ENCODE peak calls at places on chromosomes 11 and 22, in ten cellular contexts. One of them, this sample, is unnamed. For H3K27me3, the result is how much of the 10 kb centered on the place peaks cover.

GRCh38 chr11:124760205-124760652 is 1.9 kb downstream of the ESAM start:
- DNase-seq in HCT116: no peak
- DNase-seq in spleen: peak
- DNase-seq in Caco-2: no peak
- DNase-seq in heart right ventricle: peak
- DNase-seq in NT2/D1: no peak
- DNase-seq in IMR-90: no peak
- DNase-seq in cardiac muscle cell: no peak
- DNase-seq in naive thymus-derived CD4-positive, alpha-beta T cell: no peak
- DNase-seq in effector memory CD4-positive, alpha-beta T cell: no peak
- DNase-seq in this sample: no peak

GRCh38 chr22:38250642-38251354 is 22.0 kb downstream of the TMEM184B start:
- DNase-seq in NT2/D1: no peak
- DNase-seq in Caco-2: no peak
- DNase-seq in effector memory CD4-positive, alpha-beta T cell: no peak
- DNase-seq in HCT116: no peak
- DNase-seq in cardiac muscle cell: no peak
- DNase-seq in heart right ventricle: no peak
- DNase-seq in IMR-90: no peak
- DNase-seq in spleen: no peak
- DNase-seq in naive thymus-derived CD4-positive, alpha-beta T cell: no peak
- DNase-seq in this sample: no peak

GRCh38 chr11:132284048-132284447 is 913.6 kb downstream of the NTM start:
- DNase-seq in naive thymus-derived CD4-positive, alpha-beta T cell: no peak
- DNase-seq in Caco-2: no peak
- DNase-seq in HCT116: no peak
- DNase-seq in IMR-90: no peak
- DNase-seq in effector memory CD4-positive, alpha-beta T cell: no peak
- DNase-seq in spleen: no peak
- DNase-seq in NT2/D1: peak
- DNase-seq in heart right ventricle: no peak
- DNase-seq in cardiac muscle cell: no peak
- DNase-seq in this sample: no peak

GRCh38 chr11:24661313-24661712 is 164.5 kb downstream of the LUZP2 start:
- DNase-seq in cardiac muscle cell: no peak
- DNase-seq in HCT116: no peak
- DNase-seq in effector memory CD4-positive, alpha-beta T cell: no peak
- DNase-seq in naive thymus-derived CD4-positive, alpha-beta T cell: no peak
- DNase-seq in heart right ventricle: no peak
- DNase-seq in spleen: no peak
- DNase-seq in Caco-2: no peak
- DNase-seq in NT2/D1: no peak
- DNase-seq in IMR-90: no peak
- DNase-seq in this sample: no peak

GRCh38 chr11:44110231-44110679 is 14.8 kb downstream of the EXT2 start:
- DNase-seq in HCT116: no peak
- DNase-seq in heart right ventricle: peak
- DNase-seq in NT2/D1: peak
- DNase-seq in naive thymus-derived CD4-positive, alpha-beta T cell: peak
- DNase-seq in spleen: no peak
- DNase-seq in Caco-2: peak
- DNase-seq in effector memory CD4-positive, alpha-beta T cell: peak
- DNase-seq in cardiac muscle cell: peak
- DNase-seq in IMR-90: peak
- DNase-seq in this sample: no peak

GRCh38 chr11:61555051-61555969 is 25.6 kb downstream of the SYT7 start:
- DNase-seq in spleen: no peak
- DNase-seq in Caco-2: no peak
- DNase-seq in effector memory CD4-positive, alpha-beta T cell: no peak
- DNase-seq in HCT116: no peak
- DNase-seq in cardiac muscle cell: no peak
- DNase-seq in NT2/D1: no peak
- DNase-seq in IMR-90: no peak
- DNase-seq in heart right ventricle: no peak
- DNase-seq in naive thymus-derived CD4-positive, alpha-beta T cell: no peak
- DNase-seq in this sample: no peak

GRCh38 chr22:30872282-30873041 is 96.1 kb downstream of the MORC2 start:
- DNase-seq in naive thymus-derived CD4-positive, alpha-beta T cell: no peak
- DNase-seq in cardiac muscle cell: no peak
- DNase-seq in effector memory CD4-positive, alpha-beta T cell: no peak
- DNase-seq in spleen: peak
- DNase-seq in Caco-2: peak
- DNase-seq in IMR-90: no peak
- DNase-seq in HCT116: no peak
- DNase-seq in NT2/D1: no peak
- DNase-seq in heart right ventricle: peak
- DNase-seq in this sample: peak

GRCh38 chr22:39727541-39727940 is 157.0 kb downstream of the CACNA1I start:
- DNase-seq in IMR-90: peak
- DNase-seq in heart right ventricle: no peak
- DNase-seq in effector memory CD4-positive, alpha-beta T cell: no peak
- DNase-seq in HCT116: no peak
- DNase-seq in naive thymus-derived CD4-positive, alpha-beta T cell: no peak
- DNase-seq in cardiac muscle cell: peak
- DNase-seq in NT2/D1: no peak
- DNase-seq in Caco-2: peak
- DNase-seq in spleen: no peak
- DNase-seq in this sample: no peak

GRCh38 chr22:44678980-44679647 is 22.9 kb upstream of the PRR5 start:
- DNase-seq in Caco-2: no peak
- DNase-seq in spleen: no peak
- DNase-seq in effector memory CD4-positive, alpha-beta T cell: no peak
- DNase-seq in naive thymus-derived CD4-positive, alpha-beta T cell: no peak
- DNase-seq in cardiac muscle cell: no peak
- DNase-seq in NT2/D1: no peak
- DNase-seq in IMR-90: no peak
- DNase-seq in heart right ventricle: no peak
- DNase-seq in HCT116: no peak
- DNase-seq in this sample: no peak

GRCh38 chr11:79030448-79030847 is 410.4 kb downstream of the TENM4 start:
- DNase-seq in NT2/D1: no peak
- DNase-seq in heart right ventricle: no peak
- DNase-seq in IMR-90: no peak
- DNase-seq in HCT116: no peak
- DNase-seq in Caco-2: no peak
- DNase-seq in cardiac muscle cell: no peak
- DNase-seq in spleen: no peak
- DNase-seq in naive thymus-derived CD4-positive, alpha-beta T cell: no peak
- DNase-seq in effector memory CD4-positive, alpha-beta T cell: no peak
- DNase-seq in this sample: no peak

GRCh38 chr11:104219081-104219480 is 55.1 kb upstream of the PDGFD start:
- DNase-seq in HCT116: no peak
- DNase-seq in IMR-90: peak
- DNase-seq in spleen: no peak
- DNase-seq in naive thymus-derived CD4-positive, alpha-beta T cell: no peak
- DNase-seq in effector memory CD4-positive, alpha-beta T cell: no peak
- DNase-seq in NT2/D1: no peak
- DNase-seq in cardiac muscle cell: no peak
- DNase-seq in Caco-2: no peak
- DNase-seq in heart right ventricle: no peak
- DNase-seq in this sample: no peak

GRCh38 chr22:37062366-37062655 is 10.8 kb downstream of the KCTD17 start:
- DNase-seq in naive thymus-derived CD4-positive, alpha-beta T cell: no peak
- DNase-seq in cardiac muscle cell: no peak
- DNase-seq in NT2/D1: no peak
- DNase-seq in IMR-90: no peak
- DNase-seq in HCT116: no peak
- DNase-seq in Caco-2: no peak
- DNase-seq in spleen: no peak
- DNase-seq in heart right ventricle: no peak
- DNase-seq in effector memory CD4-positive, alpha-beta T cell: no peak
- DNase-seq in this sample: no peak

GRCh38 chr11:75654314-75654713 is 14.5 kb downstream of the MAP6 start:
- DNase-seq in IMR-90: peak
- DNase-seq in cardiac muscle cell: no peak
- DNase-seq in Caco-2: peak
- DNase-seq in naive thymus-derived CD4-positive, alpha-beta T cell: no peak
- DNase-seq in HCT116: no peak
- DNase-seq in heart right ventricle: no peak
- DNase-seq in effector memory CD4-positive, alpha-beta T cell: no peak
- DNase-seq in NT2/D1: no peak
- DNase-seq in spleen: no peak
- DNase-seq in this sample: no peak

GRCh38 chr22:24175160-24175808 is 6.0 kb upstream of the SUSD2 start:
- DNase-seq in effector memory CD4-positive, alpha-beta T cell: peak
- DNase-seq in heart right ventricle: peak
- DNase-seq in IMR-90: peak
- DNase-seq in HCT116: peak
- DNase-seq in cardiac muscle cell: peak
- DNase-seq in spleen: peak
- DNase-seq in Caco-2: peak
- DNase-seq in naive thymus-derived CD4-positive, alpha-beta T cell: peak
- DNase-seq in NT2/D1: no peak
- DNase-seq in this sample: peak

GRCh38 chr11:45390407-45390806 is 104.3 kb upstream of the SYT13 start:
- DNase-seq in IMR-90: no peak
- DNase-seq in spleen: no peak
- DNase-seq in Caco-2: no peak
- DNase-seq in cardiac muscle cell: no peak
- DNase-seq in naive thymus-derived CD4-positive, alpha-beta T cell: no peak
- DNase-seq in effector memory CD4-positive, alpha-beta T cell: no peak
- DNase-seq in HCT116: no peak
- DNase-seq in NT2/D1: no peak
- DNase-seq in heart right ventricle: no peak
- DNase-seq in this sample: no peak

GRCh38 chr11:65316979-65317786 is 2.5 kb downstream of the CDC42EP2 start:
- DNase-seq in effector memory CD4-positive, alpha-beta T cell: no peak
- DNase-seq in HCT116: peak
- DNase-seq in NT2/D1: no peak
- DNase-seq in heart right ventricle: peak
- DNase-seq in cardiac muscle cell: peak
- DNase-seq in naive thymus-derived CD4-positive, alpha-beta T cell: no peak
- DNase-seq in spleen: no peak
- DNase-seq in IMR-90: peak
- DNase-seq in Caco-2: no peak
- DNase-seq in this sample: peak

GRCh38 chr11:28400236-28401100 is 292.3 kb downstream of the METTL15 start:
- DNase-seq in Caco-2: no peak
- DNase-seq in naive thymus-derived CD4-positive, alpha-beta T cell: no peak
- DNase-seq in effector memory CD4-positive, alpha-beta T cell: no peak
- DNase-seq in cardiac muscle cell: peak
- DNase-seq in heart right ventricle: no peak
- DNase-seq in spleen: no peak
- DNase-seq in IMR-90: peak
- DNase-seq in HCT116: no peak
- DNase-seq in NT2/D1: no peak
- DNase-seq in this sample: no peak

GRCh38 chr22:38313384-38313955 is 3.8 kb downstream of the CSNK1E start:
- DNase-seq in heart right ventricle: peak
- DNase-seq in spleen: peak
- DNase-seq in naive thymus-derived CD4-positive, alpha-beta T cell: peak
- DNase-seq in cardiac muscle cell: peak
- DNase-seq in IMR-90: peak
- DNase-seq in Caco-2: no peak
- DNase-seq in HCT116: no peak
- DNase-seq in effector memory CD4-positive, alpha-beta T cell: no peak
- DNase-seq in NT2/D1: no peak
- DNase-seq in this sample: peak

GRCh38 chr11:77089004-77089545 is 13.6 kb upstream of the OMP start:
- DNase-seq in Caco-2: no peak
- DNase-seq in naive thymus-derived CD4-positive, alpha-beta T cell: no peak
- DNase-seq in heart right ventricle: no peak
- DNase-seq in effector memory CD4-positive, alpha-beta T cell: no peak
- DNase-seq in NT2/D1: no peak
- DNase-seq in IMR-90: no peak
- DNase-seq in spleen: peak
- DNase-seq in cardiac muscle cell: no peak
- DNase-seq in HCT116: no peak
- DNase-seq in this sample: peak

GRCh38 chr11:102990145-102990544 is 34.6 kb upstream of the MMP13 start:
- DNase-seq in naive thymus-derived CD4-positive, alpha-beta T cell: no peak
- DNase-seq in cardiac muscle cell: no peak
- DNase-seq in NT2/D1: no peak
- DNase-seq in HCT116: no peak
- DNase-seq in effector memory CD4-positive, alpha-beta T cell: no peak
- DNase-seq in IMR-90: peak
- DNase-seq in Caco-2: no peak
- DNase-seq in heart right ventricle: no peak
- DNase-seq in spleen: no peak
- DNase-seq in this sample: no peak

GRCh38 chr11:65591939-65592814 is 3.4 kb downstream of the KCNK7 start:
- DNase-seq in naive thymus-derived CD4-positive, alpha-beta T cell: no peak
- DNase-seq in NT2/D1: peak
- DNase-seq in HCT116: no peak
- DNase-seq in IMR-90: peak
- DNase-seq in heart right ventricle: peak
- DNase-seq in Caco-2: no peak
- DNase-seq in spleen: peak
- DNase-seq in cardiac muscle cell: peak
- DNase-seq in effector memory CD4-positive, alpha-beta T cell: no peak
- DNase-seq in this sample: peak

GRCh38 chr22:46439576-46440465 is 97.6 kb downstream of the CELSR1 start:
- DNase-seq in Caco-2: no peak
- DNase-seq in naive thymus-derived CD4-positive, alpha-beta T cell: no peak
- DNase-seq in NT2/D1: no peak
- DNase-seq in IMR-90: no peak
- DNase-seq in cardiac muscle cell: no peak
- DNase-seq in HCT116: no peak
- DNase-seq in spleen: no peak
- DNase-seq in effector memory CD4-positive, alpha-beta T cell: no peak
- DNase-seq in heart right ventricle: no peak
- DNase-seq in this sample: no peak
- H3K27me3 ChIP-seq in Caco-2: under half
- H3K27me3 ChIP-seq in naive thymus-derived CD4-positive, alpha-beta T cell: under half
- H3K27me3 ChIP-seq in NT2/D1: under half
- H3K27me3 ChIP-seq in IMR-90: under half
- H3K27me3 ChIP-seq in cardiac muscle cell: under half
- H3K27me3 ChIP-seq in HCT116: under half
- H3K27me3 ChIP-seq in spleen: under half
- H3K27me3 ChIP-seq in effector memory CD4-positive, alpha-beta T cell: under half
- H3K27me3 ChIP-seq in heart right ventricle: under half
- H3K27me3 ChIP-seq in this sample: under half

GRCh38 chr11:113444469-113445122 is 30.6 kb downstream of the DRD2 start:
- DNase-seq in naive thymus-derived CD4-positive, alpha-beta T cell: no peak
- DNase-seq in heart right ventricle: no peak
- DNase-seq in HCT116: no peak
- DNase-seq in cardiac muscle cell: peak
- DNase-seq in IMR-90: no peak
- DNase-seq in Caco-2: no peak
- DNase-seq in NT2/D1: no peak
- DNase-seq in effector memory CD4-positive, alpha-beta T cell: no peak
- DNase-seq in spleen: no peak
- DNase-seq in this sample: no peak
- H3K27me3 ChIP-seq in naive thymus-derived CD4-positive, alpha-beta T cell: under half
- H3K27me3 ChIP-seq in heart right ventricle: under half
- H3K27me3 ChIP-seq in HCT116: half or more
- H3K27me3 ChIP-seq in cardiac muscle cell: under half
- H3K27me3 ChIP-seq in IMR-90: under half
- H3K27me3 ChIP-seq in Caco-2: under half
- H3K27me3 ChIP-seq in NT2/D1: under half
- H3K27me3 ChIP-seq in effector memory CD4-positive, alpha-beta T cell: under half
- H3K27me3 ChIP-seq in spleen: under half
- H3K27me3 ChIP-seq in this sample: under half

GRCh38 chr11:126703661-126704060 is 296.9 kb downstream of the KIRREL3 start:
- DNase-seq in HCT116: no peak
- DNase-seq in cardiac muscle cell: no peak
- DNase-seq in effector memory CD4-positive, alpha-beta T cell: no peak
- DNase-seq in IMR-90: no peak
- DNase-seq in naive thymus-derived CD4-positive, alpha-beta T cell: no peak
- DNase-seq in NT2/D1: no peak
- DNase-seq in heart right ventricle: no peak
- DNase-seq in spleen: no peak
- DNase-seq in Caco-2: no peak
- DNase-seq in this sample: no peak
- H3K27me3 ChIP-seq in HCT116: under half
- H3K27me3 ChIP-seq in cardiac muscle cell: under half
- H3K27me3 ChIP-seq in effector memory CD4-positive, alpha-beta T cell: under half
- H3K27me3 ChIP-seq in IMR-90: under half
- H3K27me3 ChIP-seq in naive thymus-derived CD4-positive, alpha-beta T cell: under half
- H3K27me3 ChIP-seq in NT2/D1: under half
- H3K27me3 ChIP-seq in heart right ventricle: under half
- H3K27me3 ChIP-seq in spleen: under half
- H3K27me3 ChIP-seq in Caco-2: under half
- H3K27me3 ChIP-seq in this sample: under half

GRCh38 chr11:69702769-69703510 is 882 bp downstream of the FGF19 start:
- DNase-seq in NT2/D1: no peak
- DNase-seq in cardiac muscle cell: no peak
- DNase-seq in Caco-2: no peak
- DNase-seq in heart right ventricle: no peak
- DNase-seq in spleen: peak
- DNase-seq in HCT116: no peak
- DNase-seq in effector memory CD4-positive, alpha-beta T cell: no peak
- DNase-seq in naive thymus-derived CD4-positive, alpha-beta T cell: no peak
- DNase-seq in IMR-90: no peak
- DNase-seq in this sample: no peak
- H3K27me3 ChIP-seq in NT2/D1: under half
- H3K27me3 ChIP-seq in cardiac muscle cell: half or more
- H3K27me3 ChIP-seq in Caco-2: under half
- H3K27me3 ChIP-seq in heart right ventricle: half or more
- H3K27me3 ChIP-seq in spleen: half or more
- H3K27me3 ChIP-seq in HCT116: under half
- H3K27me3 ChIP-seq in effector memory CD4-positive, alpha-beta T cell: under half
- H3K27me3 ChIP-seq in naive thymus-derived CD4-positive, alpha-beta T cell: under half
- H3K27me3 ChIP-seq in IMR-90: half or more
- H3K27me3 ChIP-seq in this sample: under half

This sample was measured in sigmoid colon.